ENCODE peak calls at places on chromosomes 12 and 14, in seven cellular contexts. C, L, U, F, W, N and K are unnamed samples.

GRCh38 chr14:71931492-71932228 is 569 bp upstream of the RGS6 start:
- DNase-seq in C (no peak), L (no peak), U (peak; percentile 63), F (no peak), W (no peak), N (no peak), K (no peak)

GRCh38 chr12:5230861-5231260 is 187.2 kb downstream of the KCNA5 start:
- DNase-seq in C (no peak), L (no peak), U (no peak), F (no peak), W (no peak), N (no peak), K (no peak)

GRCh38 chr14:55715889-55716288 is 135.9 kb downstream of the KTN1 start:
- DNase-seq in C (peak; percentile 82), L (no peak), U (peak; percentile 82), F (no peak), W (no peak), N (no peak), K (peak; percentile 80)

GRCh38 chr14:63727736-63728728 is at the start of gene SGPP1:
- DNase-seq in C (peak; percentile 55), L (peak; percentile 68), U (peak; percentile 58), F (peak; percentile 85), W (no peak), N (peak; percentile 95), K (peak; percentile 18)

GRCh38 chr14:100383727-100384158 is 60.6 kb downstream of the SLC25A47 start:
- DNase-seq in C (peak; percentile 55), L (peak; percentile 58), U (peak; percentile 29), F (peak; percentile 64), W (no peak), N (peak; percentile 90), K (no peak)

GRCh38 chr14:89378119-89378518 is 38.9 kb downstream of the FOXN3 start:
- DNase-seq in C (peak; percentile 93), L (no peak), U (no peak), F (peak; percentile 22), W (no peak), N (no peak), K (no peak)

GRCh38 chr12:12716151-12716844 is 870 bp upstream of the CDKN1B start:
- DNase-seq in C (peak; percentile 31), L (no peak), U (peak; percentile 42), F (peak; percentile 30), W (no peak), N (no peak), K (no peak)

GRCh38 chr12:18653465-18653864 is 84.3 kb downstream of the PLCZ1 start:
- DNase-seq in C (no peak), L (no peak), U (no peak), F (no peak), W (no peak), N (no peak), K (no peak)

GRCh38 chr12:69879007-69879960 is 54.3 kb downstream of the MYRFL start:
- DNase-seq in C (peak; percentile 69), L (peak; percentile 53), U (peak; percentile 82), F (peak; percentile 69), W (no peak), N (peak; percentile 76), K (peak; percentile 32)

GRCh38 chr14:32366256-32366655 is 37.2 kb downstream of the AKAP6 start:
- DNase-seq in C (no peak), L (no peak), U (no peak), F (peak; percentile 35), W (no peak), N (no peak), K (no peak)

GRCh38 chr14:104661086-104661485 is 28.3 kb upstream of the INF2 start:
- DNase-seq in C (no peak), L (no peak), U (no peak), F (no peak), W (no peak), N (no peak), K (no peak)

GRCh38 chr12:52081263-52081733 is 1.8 kb downstream of the SMIM41 start:
- DNase-seq in C (no peak), L (no peak), U (no peak), F (no peak), W (no peak), N (peak; percentile 91), K (no peak)

GRCh38 chr12:78181544-78182162 is 351.0 kb downstream of the NAV3 start:
- DNase-seq in C (peak; percentile 48), L (no peak), U (no peak), F (peak; percentile 65), W (no peak), N (no peak), K (no peak)
- TF ChIP-seq CTCF in C (peak; percentile 68), L (peak; percentile 65), U (no peak), F (peak; percentile 85), W (peak; percentile 50), N (no peak), K (peak; percentile 20)

GRCh38 chr12:107998863-107999262 is 130.2 kb upstream of the WSCD2 start:
- DNase-seq in C (no peak), L (no peak), U (no peak), F (no peak), W (no peak), N (no peak), K (no peak)

GRCh38 chr12:107990325-107990724 is 138.8 kb upstream of the WSCD2 start:
- DNase-seq in C (no peak), L (peak; percentile 30), U (peak; percentile 12), F (peak; percentile 49), W (no peak), N (no peak), K (no peak)

GRCh38 chr12:107992016-107992415 is 137.1 kb upstream of the WSCD2 start:
- DNase-seq in C (no peak), L (no peak), U (no peak), F (no peak), W (no peak), N (no peak), K (no peak)

DNA sequence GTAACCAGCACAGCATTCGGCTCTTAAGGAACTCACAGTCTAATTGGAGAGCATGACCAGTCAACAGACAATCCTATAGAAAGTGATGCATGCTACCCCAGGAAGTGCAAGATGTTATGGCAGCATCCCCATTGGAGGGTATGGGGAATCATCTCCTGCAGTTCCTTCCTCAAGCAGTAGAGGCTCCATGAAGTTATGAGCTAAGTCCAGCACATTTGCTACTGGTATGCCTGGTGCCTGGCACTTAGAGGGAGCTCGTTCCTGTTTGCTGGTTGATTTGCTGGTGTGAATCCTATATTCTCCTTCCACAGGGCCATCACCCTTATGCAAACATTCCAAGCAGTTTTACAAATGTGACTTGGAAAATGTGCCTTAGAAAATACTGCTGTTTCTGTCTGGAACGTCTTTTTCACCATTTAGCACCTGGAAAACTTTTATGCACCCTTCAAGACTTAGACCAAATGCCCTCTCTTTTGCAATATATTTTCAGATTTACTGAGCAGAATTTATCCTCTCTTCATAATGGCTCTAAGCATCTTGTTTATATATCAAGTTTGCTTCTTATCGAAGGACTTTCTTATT is 136.1 kb upstream of the WSCD2 start:
- DNase-seq in C (peak; percentile 18), L (peak; percentile 31), U (no peak), F (peak; percentile 69), W (peak; percentile 36), N (no peak), K (no peak)
- TF ChIP-seq CTCF in C (peak; percentile 25), L (peak; percentile 64), U (peak; percentile 16), F (peak; percentile 20), W (peak; percentile 82), N (no peak), K (peak; percentile 29)

DNA sequence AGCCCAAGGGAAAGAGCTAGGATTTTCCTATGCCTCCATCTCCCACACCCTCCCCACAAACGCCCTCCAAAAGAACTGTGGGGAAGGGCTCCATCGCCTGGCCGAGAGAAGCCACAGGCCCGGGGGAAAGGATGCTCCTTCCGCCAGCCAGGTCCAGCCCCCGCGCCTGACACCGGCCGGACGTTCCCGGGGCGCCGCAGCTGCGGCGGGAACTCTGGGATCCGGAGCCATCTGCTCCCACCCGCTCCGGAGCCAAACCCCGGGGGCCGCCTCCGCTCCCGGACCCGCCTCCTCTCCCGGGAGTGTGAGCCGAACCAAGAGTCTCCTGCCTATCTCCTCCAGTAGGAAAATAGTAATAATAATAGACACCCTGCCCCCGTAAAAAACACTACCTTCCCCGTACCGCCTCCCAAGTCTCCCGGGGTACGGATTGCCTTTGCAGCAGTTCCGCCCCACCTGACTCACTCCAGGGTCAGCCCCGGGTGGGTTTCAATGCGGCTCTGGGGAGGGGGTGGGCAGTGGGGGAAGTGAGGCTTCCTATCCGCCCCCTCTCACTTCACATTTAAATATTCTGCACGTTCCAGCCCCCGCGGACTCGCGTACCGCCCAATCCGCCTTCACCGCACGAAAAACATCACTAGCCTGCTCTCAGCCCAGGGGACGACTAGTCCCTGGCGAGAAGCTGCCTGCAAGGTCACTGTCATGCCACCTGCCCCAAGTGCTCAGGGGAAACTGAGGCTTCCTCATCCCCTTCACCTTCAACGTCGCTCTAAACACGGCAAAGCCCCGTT is 2.4 kb downstream of the AGAP2 start:
- DNase-seq in C (peak; percentile 37), L (no peak), U (no peak), F (peak; percentile 67), W (no peak), N (peak; percentile 58), K (no peak)
- TF ChIP-seq CTCF in C (peak; percentile 50), L (no peak), U (no peak), F (peak; percentile 46), W (peak; percentile 60), N (no peak), K (peak; percentile 33)

GRCh38 chr12:4161718-4162117 is 111.8 kb upstream of the CCND2 start:
- DNase-seq in C (no peak), L (no peak), U (no peak), F (no peak), W (no peak), N (no peak), K (no peak)
- TF ChIP-seq CTCF in C (no peak), L (no peak), U (no peak), F (no peak), W (no peak), N (no peak), K (no peak)

GRCh38 chr14:67332468-67332867 is 27.1 kb downstream of the ATP6V1D start:
- DNase-seq in C (peak; percentile 23), L (no peak), U (no peak), F (no peak), W (no peak), N (no peak), K (no peak)

GRCh38 chr14:67331368-67332125 is 28.1 kb downstream of the ATP6V1D start:
- DNase-seq in C (peak; percentile 43), L (no peak), U (no peak), F (no peak), W (no peak), N (no peak), K (no peak)

DNA sequence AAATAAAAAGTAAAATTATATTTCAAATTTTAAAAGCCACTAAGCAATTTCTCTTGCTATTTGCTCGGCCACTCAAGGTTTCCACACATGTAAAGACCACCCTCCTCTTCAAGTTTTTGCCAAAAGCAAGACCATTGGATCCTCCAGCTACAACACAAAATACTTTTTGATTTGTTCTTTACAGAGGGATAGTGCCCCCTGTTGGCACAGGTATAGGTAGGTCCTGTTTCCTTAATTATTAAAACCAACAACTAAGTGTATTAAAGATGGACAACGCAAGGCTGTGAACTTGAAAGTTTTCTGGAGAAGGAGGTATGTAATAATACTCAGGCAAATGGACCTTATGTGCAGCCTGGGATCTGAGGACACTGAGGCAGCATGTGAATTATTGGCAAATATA is 23.8 kb downstream of the ATP6V1D start:
- DNase-seq in C (peak; percentile 27), L (no peak), U (no peak), F (peak; percentile 60), W (no peak), N (no peak), K (no peak)
- TF ChIP-seq CTCF in C (peak; percentile 39), L (peak; percentile 59), U (no peak), F (peak; percentile 52), W (peak; percentile 43), N (no peak), K (no peak)